ENCODE peak calls at places on chromosome 10, in five cellular contexts. J, M, A, O and N are unnamed samples.

GRCh38 chr10:132713421-132714095 is 72.4 kb downstream of the NKX6-2 start:
- DNase-seq in J (no peak), M (no peak), A (no peak), O (no peak), N (no peak)

GRCh38 chr10:17651891-17652290 is 7.9 kb downstream of the STAM start:
- DNase-seq in J (no peak), M (no peak), A (no peak), O (no peak), N (no peak)

GRCh38 chr10:102743078-102743587 is 615 bp upstream of the WBP1L start:
- DNase-seq in J (no peak), M (no peak), A (no peak), O (no peak), N (no peak)

GRCh38 chr10:126387931-126388911 is at the start of gene ADAM12:
- DNase-seq in J (no peak), M (peak), A (no peak), O (no peak), N (no peak)

GRCh38 chr10:71608863-71609768 is 110.5 kb downstream of the C10orf105 start:
- DNase-seq in J (peak), M (peak), A (peak), O (peak), N (peak)

GRCh38 chr10:46560952-46561351 is 4.5 kb upstream of the GPRIN2 start:
- DNase-seq in J (no peak), M (peak), A (no peak), O (no peak), N (no peak)

GRCh38 chr10:120735773-120736371 is 115.3 kb upstream of the WDR11 start:
- DNase-seq in J (peak), M (no peak), A (no peak), O (no peak), N (no peak)

GRCh38 chr10:7193369-7193768 is 217.5 kb downstream of the SFMBT2 start:
- DNase-seq in J (no peak), M (no peak), A (peak), O (no peak), N (no peak)

GRCh38 chr10:4902571-4903011 is 60.6 kb upstream of the AKR1C1 start:
- DNase-seq in J (no peak), M (no peak), A (no peak), O (no peak), N (no peak)

GRCh38 chr10:110803830-110804338 is 67.8 kb upstream of the PDCD4 start:
- DNase-seq in J (peak), M (peak), A (no peak), O (peak), N (peak)

GRCh38 chr10:74153123-74153522 is 2.1 kb downstream of the ADK start:
- DNase-seq in J (no peak), M (no peak), A (no peak), O (no peak), N (no peak)

GRCh38 chr10:34816067-34817002 is 1.2 kb upstream of the PARD3 start:
- DNase-seq in J (no peak), M (peak), A (no peak), O (peak), N (no peak)

GRCh38 chr10:71521504-71522290 is 125.0 kb downstream of the CDH23 start:
- DNase-seq in J (no peak), M (no peak), A (no peak), O (no peak), N (no peak)

GRCh38 chr10:119620241-119620753 is 23.5 kb upstream of the TIAL1 start:
- DNase-seq in J (no peak), M (no peak), A (no peak), O (no peak), N (no peak)

GRCh38 chr10:28530751-28531150 is 2.2 kb upstream of the WAC start:
- DNase-seq in J (no peak), M (no peak), A (no peak), O (no peak), N (no peak)

GRCh38 chr10:102246261-102246660 is 929 bp downstream of the GBF1 start:
- DNase-seq in J (no peak), M (no peak), A (no peak), O (no peak), N (no peak)

GRCh38 chr10:10985361-10985760 is 32.3 kb upstream of the CELF2 start:
- DNase-seq in J (no peak), M (no peak), A (no peak), O (no peak), N (peak)

GRCh38 chr10:74704629-74705360 is 121.6 kb upstream of the KAT6B start:
- DNase-seq in J (peak), M (no peak), A (no peak), O (peak), N (no peak)

GRCh38 chr10:17144757-17145156 is 15.1 kb upstream of the CUBN start:
- DNase-seq in J (no peak), M (no peak), A (peak), O (no peak), N (no peak)

GRCh38 chr10:132528064-132528800 is 9.4 kb upstream of the INPP5A start:
- DNase-seq in J (no peak), M (no peak), A (no peak), O (no peak), N (no peak)

GRCh38 chr10:126242352-126243260 is 145.7 kb downstream of the ADAM12 start:
- DNase-seq in J (peak), M (no peak), A (no peak), O (no peak), N (no peak)

GRCh38 chr10:68560916-68561691 is 967 bp downstream of the TET1 start:
- DNase-seq in J (peak), M (peak), A (peak), O (peak), N (peak)

GRCh38 chr10:5574642-5575131 is 49.9 kb downstream of the CALML3 start:
- DNase-seq in J (no peak), M (no peak), A (no peak), O (no peak), N (no peak)

GRCh38 chr10:104835422-104835821 is 194.3 kb downstream of the SORCS3 start:
- DNase-seq in J (peak), M (no peak), A (no peak), O (no peak), N (no peak)

GRCh38 chr10:35614312-35614711 is 9.2 kb downstream of the GJD4 start:
- DNase-seq in J (no peak), M (no peak), A (no peak), O (no peak), N (no peak)